ENCODE peak calls at places on chromosomes 7 and 10, in eight cellular contexts. O is ovary, V is Peyer's patch, K is psoas muscle, W is brain microvascular endothelial cell, L is IMR-90, T is fibroblast of the aortic adventitia, Y is tibial nerve. R is an unnamed sample.

GRCh38 chr7:132206594-132206993 is 369.7 kb downstream of the PLXNA4 start:
- DNase-seq in O (no peak), V (no peak), K (no peak), W (no peak), L (no peak), T (no peak), Y (no peak), R (no peak)

GRCh38 chr7:157464111-157464970 is 127.5 kb downstream of the DNAJB6 start:
- DNase-seq in O (no peak), V (no peak), K (no peak), W (no peak), L (no peak), T (no peak), Y (no peak), R (peak)

GRCh38 chr10:33107953-33108352 is 149.9 kb upstream of the ITGB1 start:
- DNase-seq in O (no peak), V (no peak), K (no peak), W (no peak), L (no peak), T (no peak), Y (no peak), R (no peak)

GRCh38 chr7:40499718-40500117 is 364.9 kb downstream of the SUGCT start:
- DNase-seq in O (no peak), V (no peak), K (no peak), W (no peak), L (no peak), T (peak), Y (no peak), R (no peak)

GRCh38 chr10:5666324-5667220 is at the start of gene ASB13:
- DNase-seq in O (peak), V (peak), K (peak), W (no peak), L (peak), T (peak), Y (no peak), R (peak)

GRCh38 chr10:120115959-120116358 is 223.4 kb downstream of the SEC23IP start:
- DNase-seq in O (no peak), V (no peak), K (no peak), W (no peak), L (no peak), T (no peak), Y (no peak), R (no peak)

GRCh38 chr10:10626734-10627133 is 390.9 kb upstream of the CELF2 start:
- DNase-seq in O (no peak), V (no peak), K (no peak), W (no peak), L (no peak), T (peak), Y (no peak), R (no peak)

GRCh38 chr10:3879073-3879472 is 94.1 kb upstream of the KLF6 start:
- DNase-seq in O (no peak), V (no peak), K (no peak), W (no peak), L (no peak), T (no peak), Y (no peak), R (no peak)

GRCh38 chr7:80781561-80781979 is 137.3 kb downstream of the SEMA3C start:
- DNase-seq in O (peak), V (no peak), K (no peak), W (peak), L (peak), T (peak), Y (peak), R (peak)

GRCh38 chr10:91796332-91797076 is 1.7 kb upstream of the TNKS2 start:
- DNase-seq in O (peak), V (peak), K (no peak), W (no peak), L (no peak), T (peak), Y (no peak), R (peak)

GRCh38 chr10:4947635-4948596 is 15.3 kb upstream of the AKR1C1 start:
- DNase-seq in O (no peak), V (no peak), K (no peak), W (peak), L (peak), T (peak), Y (peak), R (peak)

GRCh38 chr10:68900427-68901105 is 549 bp upstream of the DDX50 start:
- DNase-seq in O (no peak), V (no peak), K (peak), W (peak), L (peak), T (no peak), Y (no peak), R (no peak)

GRCh38 chr10:62018141-62018911 is 116.8 kb downstream of the ARID5B start:
- DNase-seq in O (no peak), V (peak), K (no peak), W (no peak), L (no peak), T (no peak), Y (no peak), R (no peak)

GRCh38 chr7:100726998-100727761 is 6.2 kb upstream of the ZAN start:
- DNase-seq in O (no peak), V (no peak), K (no peak), W (peak), L (peak), T (peak), Y (no peak), R (no peak)

GRCh38 chr7:106566672-106567071 is 94.3 kb downstream of the CCDC71L start:
- DNase-seq in O (no peak), V (no peak), K (no peak), W (no peak), L (no peak), T (peak), Y (no peak), R (no peak)

GRCh38 chr10:119807960-119808697 is 64.5 kb downstream of the MCMBP start:
- DNase-seq in O (no peak), V (no peak), K (no peak), W (peak), L (peak), T (peak), Y (no peak), R (no peak)

GRCh38 chr10:4109469-4109868 is 324.5 kb upstream of the KLF6 start:
- DNase-seq in O (no peak), V (no peak), K (no peak), W (no peak), L (peak), T (peak), Y (no peak), R (no peak)

GRCh38 chr10:119723624-119724023 is 2.2 kb upstream of the INPP5F start:
- DNase-seq in O (no peak), V (no peak), K (no peak), W (no peak), L (no peak), T (no peak), Y (no peak), R (no peak)

GRCh38 chr7:76364198-76364584 is 5.4 kb upstream of the YWHAG start:
- DNase-seq in O (peak), V (no peak), K (no peak), W (no peak), L (peak), T (peak), Y (peak), R (no peak)

GRCh38 chr10:132528064-132528800 is 9.4 kb upstream of the INPP5A start:
- DNase-seq in O (peak), V (no peak), K (peak), W (no peak), L (peak), T (peak), Y (no peak), R (no peak)

GRCh38 chr7:138865843-138866242 is 67.8 kb upstream of the ATP6V0A4 start:
- DNase-seq in O (no peak), V (no peak), K (no peak), W (peak), L (no peak), T (no peak), Y (no peak), R (no peak)

GRCh38 chr7:110281362-110281761 is 809.6 kb upstream of the LRRN3 start:
- DNase-seq in O (no peak), V (no peak), K (no peak), W (no peak), L (no peak), T (no peak), Y (no peak), R (no peak)

GRCh38 chr7:5083291-5083690 is 37.6 kb downstream of the RBAK start:
- DNase-seq in O (no peak), V (no peak), K (no peak), W (no peak), L (no peak), T (no peak), Y (no peak), R (no peak)

GRCh38 chr10:124093076-124093773 is at the start of gene CHST15:
- DNase-seq in O (peak), V (peak), K (peak), W (peak), L (no peak), T (peak), Y (no peak), R (peak)

GRCh38 chr10:113337142-113337541 is 215.7 kb upstream of the HABP2 start:
- DNase-seq in O (no peak), V (no peak), K (no peak), W (no peak), L (no peak), T (no peak), Y (no peak), R (no peak)

GRCh38 chr10:124917939-124918830 is 23.7 kb upstream of the ZRANB1 start:
- DNase-seq in O (no peak), V (no peak), K (no peak), W (no peak), L (peak), T (peak), Y (peak), R (peak)

GRCh38 chr10:50431791-50432190 is 180.5 kb upstream of the ASAH2 start:
- DNase-seq in O (no peak), V (no peak), K (no peak), W (no peak), L (no peak), T (peak), Y (no peak), R (no peak)
- H3K4me3 ChIP-seq in O (no peak), V (no peak), K (peak), W (no peak), L (no peak), T (peak), Y (no peak), R (peak)

DNA sequence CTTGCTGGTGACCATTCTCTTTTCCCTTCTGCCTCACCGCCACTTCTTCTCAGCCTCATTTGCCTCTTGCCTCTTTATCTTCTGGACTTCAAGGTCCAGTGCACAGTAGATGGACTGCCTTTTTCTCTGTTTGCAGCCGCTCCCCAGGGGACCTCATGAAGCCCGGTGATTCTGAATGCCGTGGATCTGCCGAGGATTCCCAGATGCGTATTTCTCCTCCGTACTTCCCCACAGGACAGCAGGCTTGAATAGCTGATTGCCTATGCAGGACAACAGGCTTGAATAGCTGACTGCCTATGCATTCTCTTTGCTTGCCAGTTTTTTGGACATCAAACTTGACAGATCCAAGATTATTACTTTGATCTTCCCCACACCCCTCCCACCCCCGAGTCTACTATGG is 38.9 kb upstream of the TMEM236 start:
- DNase-seq in O (no peak), V (no peak), K (no peak), W (no peak), L (no peak), T (no peak), Y (no peak), R (no peak)
- H3K4me3 ChIP-seq in O (no peak), V (no peak), K (peak), W (peak), L (no peak), T (no peak), Y (no peak), R (no peak)

DNA sequence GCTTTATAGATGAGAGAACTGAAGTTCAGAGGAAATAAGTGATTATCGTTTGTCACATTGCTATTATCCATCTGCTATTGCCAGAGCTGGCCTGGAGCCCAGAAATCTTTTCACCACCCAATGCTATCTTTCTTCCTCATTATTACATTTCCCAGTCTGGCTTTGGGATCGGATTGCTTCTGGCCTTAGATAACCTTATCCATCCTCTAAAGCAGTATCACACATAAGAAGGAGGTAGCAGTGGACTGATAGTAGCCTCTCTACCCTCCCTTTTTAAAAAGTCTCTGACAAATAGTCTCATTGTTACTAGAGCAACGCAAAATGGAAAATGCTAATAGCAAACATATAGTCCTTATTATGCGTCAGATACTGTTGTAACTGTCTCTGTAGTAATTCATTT is 1.3 kb upstream of the CLDN12 start:
- DNase-seq in O (no peak), V (no peak), K (no peak), W (no peak), L (peak), T (peak), Y (no peak), R (no peak)
- H3K4me3 ChIP-seq in O (no peak), V (no peak), K (no peak), W (no peak), L (no peak), T (no peak), Y (no peak), R (no peak)

GRCh38 chr7:140314571-140315480 is 83.5 kb downstream of the SLC37A3 start:
- DNase-seq in O (no peak), V (no peak), K (no peak), W (peak), L (peak), T (no peak), Y (no peak), R (no peak)

GRCh38 chr7:140317999-140318398 is 80.3 kb downstream of the SLC37A3 start:
- DNase-seq in O (no peak), V (no peak), K (no peak), W (no peak), L (no peak), T (no peak), Y (no peak), R (no peak)

GRCh38 chr7:140315498-140316164 is 82.7 kb downstream of the SLC37A3 start:
- DNase-seq in O (no peak), V (no peak), K (no peak), W (no peak), L (no peak), T (no peak), Y (no peak), R (no peak)

GRCh38 chr7:140317597-140317996 is 80.7 kb downstream of the SLC37A3 start:
- DNase-seq in O (no peak), V (no peak), K (no peak), W (no peak), L (no peak), T (no peak), Y (no peak), R (no peak)

DNA sequence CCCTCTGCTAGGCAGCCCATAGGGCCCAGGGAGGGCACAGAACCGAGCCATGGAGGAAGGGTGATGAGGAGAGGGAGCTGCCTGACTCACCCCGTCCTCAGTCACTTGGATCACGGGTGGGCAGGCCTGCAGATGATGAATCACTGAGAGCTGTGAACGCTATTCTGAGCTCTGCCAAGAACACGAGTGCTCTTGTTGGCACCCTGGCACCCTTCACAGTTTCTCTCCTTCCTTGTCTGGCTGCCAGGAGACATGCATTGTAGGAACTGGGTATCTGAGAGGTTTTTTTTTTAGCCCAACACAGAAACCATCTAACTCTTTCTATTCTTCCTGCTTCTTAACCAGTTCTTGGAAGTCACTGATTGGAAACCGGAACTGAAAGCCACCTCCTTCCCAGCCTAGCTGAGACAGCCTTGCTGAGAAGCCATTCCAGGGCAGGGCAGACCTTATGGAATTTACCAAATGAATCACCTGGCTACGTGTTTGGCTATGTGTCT is 82.1 kb downstream of the SLC37A3 start:
- DNase-seq in O (peak), V (no peak), K (peak), W (peak), L (peak), T (peak), Y (peak), R (peak)
- H3K4me3 ChIP-seq in O (peak), V (peak), K (no peak), W (no peak), L (peak), T (peak), Y (no peak), R (no peak)

DNA sequence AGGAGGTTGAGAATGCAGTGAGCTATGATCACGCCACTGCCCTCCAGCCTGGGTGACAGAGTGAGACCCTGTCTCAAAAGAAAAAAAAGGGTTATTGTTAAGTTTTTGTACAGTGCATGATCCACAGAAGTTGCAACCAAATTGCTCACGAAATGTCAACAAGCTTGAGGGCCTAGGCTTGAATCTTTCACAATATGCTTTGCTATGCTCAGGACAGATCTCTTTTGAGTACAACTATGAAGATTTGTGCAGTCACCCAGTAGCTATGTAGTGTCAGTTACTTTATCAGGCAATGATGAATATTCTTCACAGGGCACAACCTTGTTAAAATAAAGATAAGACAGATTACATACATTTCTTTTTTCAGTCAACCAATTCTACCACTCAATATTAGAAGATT is 109.2 kb downstream of the PRTFDC1 start:
- DNase-seq in O (no peak), V (no peak), K (no peak), W (no peak), L (no peak), T (no peak), Y (no peak), R (no peak)
- H3K4me3 ChIP-seq in O (no peak), V (no peak), K (no peak), W (no peak), L (no peak), T (no peak), Y (no peak), R (no peak)

DNA sequence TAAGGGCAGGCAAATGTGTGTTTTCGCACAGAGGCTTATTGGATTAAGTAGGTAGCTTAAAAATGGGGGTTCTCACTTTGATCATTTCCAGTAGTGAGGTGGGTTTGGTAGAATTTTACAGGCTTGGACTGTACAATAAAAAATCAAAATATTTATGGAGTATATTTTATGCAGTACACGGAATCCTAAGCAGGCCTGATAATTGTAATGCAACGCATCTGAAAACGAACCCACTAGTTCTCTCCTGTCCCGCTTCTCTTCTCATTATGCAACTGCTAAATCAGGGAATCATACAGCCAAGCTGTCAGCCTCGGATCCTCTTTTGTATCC is 377 bp upstream of the POLR1F start:
- DNase-seq in O (no peak), V (no peak), K (no peak), W (no peak), L (no peak), T (no peak), Y (no peak), R (no peak)
- H3K4me3 ChIP-seq in O (peak), V (peak), K (peak), W (no peak), L (no peak), T (no peak), Y (peak), R (peak)

DNA sequence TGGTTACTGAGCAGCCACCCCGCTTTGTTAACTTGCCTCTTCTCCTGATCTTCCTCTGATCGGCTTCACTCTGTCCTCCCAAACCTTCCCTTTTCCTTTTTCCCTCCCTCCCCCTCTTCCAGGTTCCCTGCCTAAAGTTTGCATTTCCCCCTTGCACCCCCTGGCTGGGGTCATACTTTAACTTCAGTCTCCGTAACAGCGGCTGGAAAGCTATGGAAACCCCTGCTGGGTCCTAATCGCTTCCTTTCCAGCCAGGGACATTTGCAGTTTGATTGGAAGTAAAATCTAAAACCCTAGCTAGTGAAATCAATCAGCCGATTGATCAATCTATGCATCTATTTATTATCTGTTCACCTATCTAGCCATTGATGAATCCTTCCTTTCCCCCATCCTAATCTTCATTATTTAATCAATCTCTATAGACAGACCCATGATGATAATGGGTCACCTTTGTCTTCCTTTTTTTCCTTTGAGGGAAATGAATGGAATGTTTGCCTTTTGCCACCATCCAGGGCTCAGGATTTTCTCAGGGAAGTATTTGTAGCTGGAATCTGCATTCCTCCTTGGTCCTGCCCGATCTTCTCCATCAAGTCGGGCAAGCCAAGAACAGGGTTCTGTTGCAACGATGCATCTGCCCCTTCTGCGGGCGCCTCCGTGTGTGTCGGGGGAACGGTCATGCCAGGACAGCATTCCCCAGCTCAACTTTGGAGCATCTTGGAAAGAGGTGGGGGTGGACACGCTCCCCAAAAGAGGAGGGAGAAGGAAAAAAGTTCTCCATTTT is 8.8 kb downstream of the GATA3 start:
- DNase-seq in O (no peak), V (no peak), K (no peak), W (no peak), L (no peak), T (no peak), Y (no peak), R (no peak)
- H3K4me3 ChIP-seq in O (no peak), V (no peak), K (no peak), W (no peak), L (no peak), T (no peak), Y (no peak), R (no peak)

R was measured in gastrocnemius medialis.